ENCODE peak calls at places on chromosomes 11 and 22, in nine cellular contexts. Y, F, U, T, W, K, D, N and M are unnamed samples.

GRCh38 chr11:35838071-35838470 is 105.8 kb upstream of the LDLRAD3 start:
- DNase-seq in T (no peak), K (peak; percentile 33), Y (no peak), D (no peak), N (no peak), U (no peak), F (peak; percentile 9), W (no peak), M (no peak)

GRCh38 chr11:70066628-70067027 is 11.5 kb upstream of the ANO1 start:
- DNase-seq in U (no peak), N (no peak), T (no peak), K (no peak), W (no peak), D (no peak), F (no peak), Y (no peak), M (no peak)

GRCh38 chr11:115924744-115925567 is 420.7 kb upstream of the CADM1 start:
- DNase-seq in W (no peak), U (no peak), N (no peak), K (peak; percentile 88), F (no peak), Y (no peak), T (no peak), D (no peak), M (no peak)

GRCh38 chr11:134069426-134069921 is 602 bp downstream of the JAM3 start:
- DNase-seq in K (peak; percentile 37), F (no peak), T (no peak), Y (no peak), U (peak; percentile 32), W (no peak), D (no peak), N (peak; percentile 34), M (no peak)

GRCh38 chr11:95780544-95780943 is 9.0 kb downstream of the FAM76B start:
- DNase-seq in K (no peak), Y (no peak), F (no peak), N (no peak), W (no peak), U (no peak), T (no peak), D (no peak), M (no peak)

GRCh38 chr22:45918455-45919370 is 58.2 kb downstream of the WNT7B start:
- DNase-seq in K (peak; percentile 73), D (no peak), Y (no peak), U (peak; percentile 20), N (no peak), F (peak; percentile 18), W (no peak), T (no peak), M (no peak)

GRCh38 chr22:24894998-24895397 is 51.5 kb downstream of the LHFPL7 start:
- DNase-seq in W (peak; percentile 39), N (peak; percentile 62), T (peak; percentile 30), Y (peak; percentile 82), D (peak; percentile 80), F (peak; percentile 11), U (peak; percentile 89), K (peak; percentile 65), M (peak; percentile 52)

GRCh38 chr11:68541983-68542382 is 81.4 kb downstream of the PPP6R3 start:
- DNase-seq in T (no peak), N (no peak), F (no peak), W (no peak), D (no peak), K (peak; percentile 28), U (no peak), Y (no peak), M (no peak)

GRCh38 chr11:2290351-2290841 is 11.3 kb downstream of the C11orf21 start:
- DNase-seq in U (no peak), Y (peak; percentile 31), T (no peak), D (no peak), F (no peak), K (no peak), W (no peak), N (no peak), M (no peak)

GRCh38 chr11:11535611-11536010 is 86.2 kb downstream of the GALNT18 start:
- DNase-seq in F (no peak), W (no peak), N (no peak), Y (no peak), K (no peak), T (no peak), D (no peak), U (no peak), M (no peak)

GRCh38 chr11:9386901-9387300 is 2.4 kb downstream of the IPO7 start:
- DNase-seq in D (no peak), U (no peak), K (no peak), W (no peak), T (no peak), N (no peak), F (no peak), Y (no peak), M (no peak)
- H3K4me3 ChIP-seq in D (no peak overlapping the region), U (no peak overlapping the region), K (peak overlapping the region; percentile 99), W (peak overlapping the region; percentile 90), T (no peak overlapping the region), N (no peak overlapping the region), F (no peak overlapping the region), Y (no peak overlapping the region), M (no peak overlapping the region)

GRCh38 chr11:73317803-73318202 is 9.7 kb downstream of the ARHGEF17 start:
- DNase-seq in T (no peak), K (no peak), U (no peak), F (no peak), D (no peak), Y (no peak), W (no peak), N (no peak), M (no peak)
- H3K4me3 ChIP-seq in T (no peak overlapping the region), K (no peak overlapping the region), U (no peak overlapping the region), F (no peak overlapping the region), D (no peak overlapping the region), Y (no peak overlapping the region), W (peak overlapping the region; percentile 17), N (no peak overlapping the region), M (no peak overlapping the region)

GRCh38 chr11:117834838-117835443 is 10.4 kb upstream of the FXYD2 start:
- DNase-seq in N (peak; percentile 8), W (no peak), D (no peak), T (no peak), K (no peak), F (no peak), Y (no peak), U (no peak), M (no peak)
- H3K4me3 ChIP-seq in N (no peak overlapping the region), W (no peak overlapping the region), D (no peak overlapping the region), T (no peak overlapping the region), K (no peak overlapping the region), F (no peak overlapping the region), Y (no peak overlapping the region), U (no peak overlapping the region), M (no peak overlapping the region)

DNA sequence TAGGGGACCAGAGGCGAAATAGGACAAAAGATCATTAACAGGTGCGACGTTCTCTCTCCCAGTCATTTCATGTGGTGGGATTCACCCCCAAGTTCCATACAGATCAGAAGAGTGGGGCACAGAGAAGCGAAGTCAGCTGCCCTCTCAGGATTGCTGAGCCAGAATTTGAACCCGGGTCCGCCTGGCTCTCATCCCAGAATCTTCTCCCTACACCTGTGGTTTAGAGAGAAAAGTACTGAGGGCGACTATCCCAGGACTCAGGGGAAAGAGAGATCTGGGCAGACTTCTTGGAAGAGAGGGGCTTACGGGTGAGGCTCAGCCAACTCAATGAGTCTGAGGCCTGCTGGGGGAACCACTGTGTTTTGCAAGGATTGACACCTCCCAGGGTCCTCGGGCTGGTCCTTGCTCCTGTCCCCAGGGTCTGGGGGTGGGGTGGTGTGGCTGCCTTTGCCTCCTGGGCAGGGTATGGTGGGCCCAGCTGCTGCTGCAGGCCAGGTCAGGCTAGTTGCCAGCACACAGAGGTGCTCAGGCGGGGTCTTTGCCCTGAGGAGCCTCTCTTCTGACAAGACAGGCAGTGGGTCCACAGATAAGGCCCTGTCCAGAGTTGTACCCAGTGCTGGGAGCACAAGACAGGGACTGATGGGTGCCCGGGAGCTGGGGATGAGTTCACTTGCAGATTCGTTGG is 1.1 kb downstream of the CAPN5 start:
- DNase-seq in Y (no peak), T (no peak), F (no peak), W (no peak), N (no peak), U (no peak), K (no peak), D (no peak), M (no peak)
- H3K4me3 ChIP-seq in Y (peak overlapping the region; percentile 67), T (peak overlapping the region; percentile 72), F (peak overlapping the region; percentile 60), W (peak overlapping the region; percentile 79), N (no peak overlapping the region), U (peak overlapping the region; percentile 66), K (peak overlapping the region; percentile 72), D (no peak overlapping the region), M (peak overlapping the region; percentile 60)

GRCh38 chr22:21876486-21877176 is 9.2 kb upstream of the MAPK1 start:
- DNase-seq in Y (no peak), F (no peak), D (no peak), T (peak; percentile 31), N (no peak), U (peak; percentile 73), K (peak; percentile 44), W (no peak), M (no peak)
- H3K4me3 ChIP-seq in Y (no peak overlapping the region), F (no peak overlapping the region), D (no peak overlapping the region), T (no peak overlapping the region), N (no peak overlapping the region), U (no peak overlapping the region), K (no peak overlapping the region), W (no peak overlapping the region), M (no peak overlapping the region)

GRCh38 chr11:71251761-71252433 is 480 bp downstream of the SHANK2 start:
- DNase-seq in N (no peak), W (no peak), F (no peak), D (peak; percentile 41), K (no peak), U (no peak), Y (no peak), T (no peak), M (no peak)
- H3K4me3 ChIP-seq in N (no peak overlapping the region), W (peak overlapping the region; percentile 69), F (peak overlapping the region; percentile 51), D (peak overlapping the region; percentile 28), K (peak overlapping the region; percentile 54), U (peak overlapping the region; percentile 30), Y (peak overlapping the region; percentile 63), T (peak overlapping the region; percentile 45), M (peak overlapping the region; percentile 90)

GRCh38 chr11:109377039-109377742 is 44.8 kb upstream of the C11orf87 start:
- DNase-seq in W (no peak), U (no peak), K (no peak), T (no peak), Y (no peak), F (no peak), N (no peak), D (no peak), M (no peak)

GRCh38 chr11:109374441-109374840 is 47.5 kb upstream of the C11orf87 start:
- DNase-seq in D (no peak), Y (no peak), T (no peak), K (no peak), W (no peak), U (no peak), F (no peak), N (no peak), M (no peak)

GRCh38 chr11:109374032-109374431 is 48.0 kb upstream of the C11orf87 start:
- DNase-seq in N (no peak), U (no peak), T (no peak), W (no peak), K (no peak), Y (no peak), F (no peak), D (no peak), M (no peak)

GRCh38 chr11:109378049-109378448 is 43.9 kb upstream of the C11orf87 start:
- DNase-seq in W (no peak), D (no peak), N (no peak), T (no peak), K (no peak), U (no peak), Y (no peak), F (no peak), M (no peak)
- H3K4me3 ChIP-seq in W (no peak overlapping the region), D (no peak overlapping the region), N (no peak overlapping the region), T (no peak overlapping the region), K (no peak overlapping the region), U (no peak overlapping the region), Y (no peak overlapping the region), F (no peak overlapping the region), M (no peak overlapping the region)

GRCh38 chr11:110121204-110121603 is 28.0 kb downstream of the ZC3H12C start:
- DNase-seq in Y (no peak), D (no peak), U (peak; percentile 73), F (peak; percentile 70), K (peak; percentile 74), N (no peak), T (peak; percentile 42), W (no peak), M (peak; percentile 21)
- H3K4me3 ChIP-seq in Y (no peak overlapping the region), D (no peak overlapping the region), U (no peak overlapping the region), F (no peak overlapping the region), K (no peak overlapping the region), N (no peak overlapping the region), T (no peak overlapping the region), W (peak overlapping the region; percentile 34), M (no peak overlapping the region)